ENCODE peak calls at places on chromosomes 7 and 10, in six cellular contexts. One of them, this sample, is unnamed. For H3K27me3, the result is how much of the 10 kb centered on the place peaks cover.

GRCh38 chr10:133039823-133040704 is 47.7 kb upstream of the ADGRA1 start:
- ATAC-seq in Panc1: peak
- ATAC-seq in GM12878: no peak
- ATAC-seq in HCT116: no peak
- ATAC-seq in K562: no peak
- ATAC-seq in HepG2: no peak
- ATAC-seq in this sample: no peak

GRCh38 chr7:75870557-75870956 is 8.3 kb upstream of the RHBDD2 start:
- ATAC-seq in Panc1: no peak
- ATAC-seq in GM12878: no peak
- ATAC-seq in HCT116: no peak
- ATAC-seq in K562: no peak
- ATAC-seq in HepG2: no peak
- ATAC-seq in this sample: no peak

GRCh38 chr10:96889415-96890171 is 57.5 kb downstream of the LCOR start:
- ATAC-seq in Panc1: no peak
- ATAC-seq in GM12878: no peak
- ATAC-seq in HCT116: no peak
- ATAC-seq in K562: no peak
- ATAC-seq in HepG2: no peak
- ATAC-seq in this sample: no peak

GRCh38 chr10:114694062-114694461 is 36.0 kb upstream of the ABLIM1 start:
- ATAC-seq in Panc1: no peak
- ATAC-seq in GM12878: no peak
- ATAC-seq in HCT116: no peak
- ATAC-seq in K562: no peak
- ATAC-seq in HepG2: no peak
- ATAC-seq in this sample: no peak

GRCh38 chr7:69768986-69769595 is 170.8 kb downstream of the AUTS2 start:
- ATAC-seq in Panc1: no peak
- ATAC-seq in GM12878: no peak
- ATAC-seq in HCT116: no peak
- ATAC-seq in K562: no peak
- ATAC-seq in HepG2: no peak
- ATAC-seq in this sample: no peak

GRCh38 chr10:34049887-34050286 is 715.4 kb upstream of the NRP1 start:
- ATAC-seq in Panc1: no peak
- ATAC-seq in GM12878: peak
- ATAC-seq in HCT116: no peak
- ATAC-seq in K562: no peak
- ATAC-seq in HepG2: no peak
- ATAC-seq in this sample: no peak

GRCh38 chr10:7950981-7951847 is 103.3 kb upstream of the GATA3 start:
- ATAC-seq in Panc1: no peak
- ATAC-seq in GM12878: no peak
- ATAC-seq in HCT116: no peak
- ATAC-seq in K562: peak
- ATAC-seq in HepG2: peak
- ATAC-seq in this sample: no peak

GRCh38 chr7:22269963-22270362 is 87.0 kb downstream of the RAPGEF5 start:
- ATAC-seq in Panc1: no peak
- ATAC-seq in GM12878: no peak
- ATAC-seq in HCT116: no peak
- ATAC-seq in K562: no peak
- ATAC-seq in HepG2: peak
- ATAC-seq in this sample: no peak

GRCh38 chr7:98974906-98975816 is 96.8 kb downstream of the TRRAP start:
- ATAC-seq in Panc1: no peak
- ATAC-seq in GM12878: no peak
- ATAC-seq in HCT116: no peak
- ATAC-seq in K562: no peak
- ATAC-seq in HepG2: no peak
- ATAC-seq in this sample: no peak

GRCh38 chr10:17859492-17860156 is 50.5 kb downstream of the MRC1 start:
- ATAC-seq in Panc1: no peak
- ATAC-seq in GM12878: peak
- ATAC-seq in HCT116: no peak
- ATAC-seq in K562: no peak
- ATAC-seq in HepG2: no peak
- ATAC-seq in this sample: no peak

GRCh38 chr7:93053946-93054943 is 63.5 kb downstream of the SAMD9 start:
- ATAC-seq in Panc1: peak
- ATAC-seq in GM12878: peak
- ATAC-seq in HCT116: no peak
- ATAC-seq in K562: peak
- ATAC-seq in HepG2: no peak
- ATAC-seq in this sample: no peak

GRCh38 chr10:51137741-51138529 is 63.6 kb downstream of the PRKG1 start:
- ATAC-seq in Panc1: no peak
- ATAC-seq in GM12878: peak
- ATAC-seq in HCT116: no peak
- ATAC-seq in K562: no peak
- ATAC-seq in HepG2: no peak
- ATAC-seq in this sample: no peak

GRCh38 chr7:11237742-11238141 is 264.1 kb downstream of the PHF14 start:
- ATAC-seq in Panc1: peak
- ATAC-seq in GM12878: no peak
- ATAC-seq in HCT116: peak
- ATAC-seq in K562: no peak
- ATAC-seq in HepG2: peak
- ATAC-seq in this sample: no peak

GRCh38 chr10:120077707-120078492 is 185.4 kb downstream of the SEC23IP start:
- ATAC-seq in Panc1: peak
- ATAC-seq in GM12878: peak
- ATAC-seq in HCT116: peak
- ATAC-seq in K562: no peak
- ATAC-seq in HepG2: no peak
- ATAC-seq in this sample: no peak

GRCh38 chr10:10500941-10501340 is 516.7 kb upstream of the CELF2 start:
- ATAC-seq in Panc1: no peak
- ATAC-seq in GM12878: no peak
- ATAC-seq in HCT116: no peak
- ATAC-seq in K562: no peak
- ATAC-seq in HepG2: no peak
- ATAC-seq in this sample: no peak

GRCh38 chr7:150338166-150338829 is 3.1 kb downstream of the RARRES2 start:
- ATAC-seq in Panc1: no peak
- ATAC-seq in GM12878: no peak
- ATAC-seq in HCT116: no peak
- ATAC-seq in K562: no peak
- ATAC-seq in HepG2: no peak
- ATAC-seq in this sample: no peak

GRCh38 chr7:150340875-150341262 is 560 bp downstream of the RARRES2 start:
- ATAC-seq in Panc1: no peak
- ATAC-seq in GM12878: no peak
- ATAC-seq in HCT116: no peak
- ATAC-seq in K562: no peak
- ATAC-seq in HepG2: peak
- ATAC-seq in this sample: no peak

GRCh38 chr7:150340024-150340749 is 1.2 kb downstream of the RARRES2 start:
- ATAC-seq in Panc1: peak
- ATAC-seq in GM12878: no peak
- ATAC-seq in HCT116: no peak
- ATAC-seq in K562: peak
- ATAC-seq in HepG2: peak
- ATAC-seq in this sample: peak

GRCh38 chr7:150337659-150338081 is 3.8 kb downstream of the RARRES2 start:
- ATAC-seq in Panc1: peak
- ATAC-seq in GM12878: no peak
- ATAC-seq in HCT116: no peak
- ATAC-seq in K562: no peak
- ATAC-seq in HepG2: no peak
- ATAC-seq in this sample: no peak

DNA sequence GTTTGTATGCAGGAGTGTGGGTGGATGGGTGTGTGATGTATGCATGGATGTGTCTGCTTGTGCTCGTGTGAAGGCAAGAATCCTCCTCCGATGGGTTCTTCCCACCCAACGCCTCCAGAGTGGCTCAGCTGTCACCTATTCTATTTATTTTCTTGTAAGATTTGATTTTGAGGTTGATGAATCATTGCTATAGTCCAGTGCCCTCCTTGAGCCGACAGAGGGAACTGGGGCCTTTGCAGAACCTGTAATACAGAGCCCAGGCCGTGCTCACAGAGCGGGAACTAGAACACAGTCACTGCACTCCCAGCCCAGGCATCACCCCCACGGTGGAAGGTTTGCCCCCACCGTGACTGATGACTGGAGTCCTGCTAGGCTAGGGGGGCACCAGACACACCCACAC is 2.1 kb downstream of the RARRES2 start:
- ATAC-seq in Panc1: peak
- ATAC-seq in GM12878: peak
- ATAC-seq in HCT116: no peak
- ATAC-seq in K562: no peak
- ATAC-seq in HepG2: no peak
- ATAC-seq in this sample: no peak
- H3K27me3 ChIP-seq in Panc1: under half
- H3K27me3 ChIP-seq in GM12878: under half
- H3K27me3 ChIP-seq in HCT116: under half
- H3K27me3 ChIP-seq in K562: under half
- H3K27me3 ChIP-seq in HepG2: under half
- H3K27me3 ChIP-seq in this sample: under half

DNA sequence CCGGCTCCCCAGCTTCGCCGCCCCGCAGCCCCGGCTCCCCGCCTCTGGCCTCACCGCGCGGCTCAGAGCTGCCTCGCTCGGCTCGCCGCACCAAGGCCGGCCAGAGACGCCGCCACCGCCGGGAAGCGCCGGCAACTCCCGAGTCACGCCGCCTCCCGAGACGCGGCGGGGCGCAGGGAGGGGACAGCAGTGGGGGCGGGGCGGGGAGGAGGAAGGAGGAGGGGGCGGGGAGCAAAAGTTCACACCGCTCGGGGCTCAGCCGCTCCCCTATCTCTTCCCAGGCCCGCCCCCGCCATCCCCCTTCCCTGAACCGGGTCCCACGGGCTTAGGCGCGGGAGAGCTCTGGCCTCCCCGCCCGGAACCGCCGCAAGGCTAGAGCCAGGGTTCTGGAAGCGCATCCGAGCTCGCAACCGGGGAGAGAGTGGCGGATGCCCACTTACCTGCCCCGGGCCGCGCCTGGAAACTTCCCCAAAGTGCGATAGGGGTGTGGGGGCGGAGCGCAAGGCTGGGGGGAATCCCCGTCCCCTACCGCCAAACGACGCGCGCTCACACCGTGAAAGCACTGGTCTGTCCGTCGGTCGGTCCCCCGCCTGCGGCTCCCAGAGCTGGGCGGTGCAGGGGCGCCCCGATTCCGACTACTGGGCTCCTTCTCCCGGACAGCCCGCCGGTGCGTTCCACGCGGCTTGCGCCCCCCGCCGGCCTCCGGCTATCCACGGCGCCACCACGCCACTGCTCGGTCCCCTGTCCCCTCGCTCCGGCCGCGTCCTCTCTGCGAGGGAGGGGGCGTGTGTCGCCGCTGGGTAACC is 925 bp downstream of the CHST15 start:
- ATAC-seq in Panc1: peak
- ATAC-seq in GM12878: peak
- ATAC-seq in HCT116: peak
- ATAC-seq in K562: no peak
- ATAC-seq in HepG2: peak
- ATAC-seq in this sample: peak
- TF ChIP-seq POLR2AphosphoS5 in Panc1: no peak
- TF ChIP-seq POLR2AphosphoS5 in GM12878: no peak
- TF ChIP-seq POLR2AphosphoS5 in HCT116: peak
- TF ChIP-seq POLR2AphosphoS5 in K562: no peak
- TF ChIP-seq POLR2AphosphoS5 in HepG2: peak
- TF ChIP-seq POLR2AphosphoS5 in this sample: no peak

GRCh38 chr7:153034791-153035190 is 275.2 kb downstream of the ACTR3B start:
- ATAC-seq in Panc1: no peak
- ATAC-seq in GM12878: no peak
- ATAC-seq in HCT116: no peak
- ATAC-seq in K562: no peak
- ATAC-seq in HepG2: no peak
- ATAC-seq in this sample: no peak
- H3K27me3 ChIP-seq in Panc1: under half
- H3K27me3 ChIP-seq in GM12878: under half
- H3K27me3 ChIP-seq in HCT116: under half
- H3K27me3 ChIP-seq in K562: under half
- H3K27me3 ChIP-seq in HepG2: under half
- H3K27me3 ChIP-seq in this sample: under half

GRCh38 chr7:155003215-155003999 is 483 bp upstream of the PAXIP1 start:
- ATAC-seq in Panc1: peak
- ATAC-seq in GM12878: peak
- ATAC-seq in HCT116: peak
- ATAC-seq in K562: peak
- ATAC-seq in HepG2: peak
- ATAC-seq in this sample: peak
- TF ChIP-seq POLR2AphosphoS5 in Panc1: peak
- TF ChIP-seq POLR2AphosphoS5 in GM12878: peak
- TF ChIP-seq POLR2AphosphoS5 in HCT116: peak
- TF ChIP-seq POLR2AphosphoS5 in K562: peak
- TF ChIP-seq POLR2AphosphoS5 in HepG2: peak
- TF ChIP-seq POLR2AphosphoS5 in this sample: peak

GRCh38 chr7:1296727-1297475 is 64.2 kb downstream of the UNCX start:
- ATAC-seq in Panc1: no peak
- ATAC-seq in GM12878: no peak
- ATAC-seq in HCT116: no peak
- ATAC-seq in K562: no peak
- ATAC-seq in HepG2: no peak
- ATAC-seq in this sample: no peak
- H3K27me3 ChIP-seq in Panc1: under half
- H3K27me3 ChIP-seq in GM12878: under half
- H3K27me3 ChIP-seq in HCT116: under half
- H3K27me3 ChIP-seq in K562: under half
- H3K27me3 ChIP-seq in HepG2: under half
- H3K27me3 ChIP-seq in this sample: half or more

GRCh38 chr7:6026011-6026819 is 5.0 kb upstream of the ANKRD61 start:
- ATAC-seq in Panc1: peak
- ATAC-seq in GM12878: peak
- ATAC-seq in HCT116: peak
- ATAC-seq in K562: peak
- ATAC-seq in HepG2: peak
- ATAC-seq in this sample: peak
- TF ChIP-seq POLR2AphosphoS5 in Panc1: no peak
- TF ChIP-seq POLR2AphosphoS5 in GM12878: peak
- TF ChIP-seq POLR2AphosphoS5 in HCT116: no peak
- TF ChIP-seq POLR2AphosphoS5 in K562: no peak
- TF ChIP-seq POLR2AphosphoS5 in HepG2: no peak
- TF ChIP-seq POLR2AphosphoS5 in this sample: no peak

This sample was measured in gastroesophageal sphincter.